ENCODE peak calls at places on chromosomes 12 and 14, in eight cellular contexts. N is right lobe of liver, Y is AG04450, T is thoracic aorta, G is heart right ventricle, B is upper lobe of left lung, V is GM12865, P is MM.1S. W is an unnamed sample.

GRCh38 chr12:56385873-56386272 is 23.2 kb upstream of the APOF start:
- DNase-seq in G (no peak), B (no peak), N (no peak), V (no peak), T (no peak), P (no peak), Y (no peak), W (no peak)

GRCh38 chr12:91043408-91043807 is 14.4 kb downstream of the KERA start:
- DNase-seq in B (no peak), Y (no peak), N (no peak), T (no peak), G (no peak), P (peak), V (no peak), W (no peak)

GRCh38 chr14:77849711-77850110 is 49.8 kb downstream of the ADCK1 start:
- DNase-seq in P (no peak), T (no peak), Y (no peak), V (no peak), N (no peak), G (no peak), B (no peak), W (peak)

GRCh38 chr12:33724867-33725266 is 285.2 kb upstream of the SYT10 start:
- DNase-seq in V (no peak), Y (no peak), N (no peak), P (no peak), G (no peak), B (no peak), T (no peak), W (no peak)

GRCh38 chr14:93084866-93085857 is 30.6 kb downstream of the ITPK1 start:
- DNase-seq in Y (no peak), P (no peak), T (no peak), G (no peak), N (no peak), V (no peak), B (no peak), W (no peak)

GRCh38 chr14:85333313-85333712 is 196.6 kb upstream of the FLRT2 start:
- DNase-seq in Y (no peak), G (no peak), N (no peak), V (no peak), T (no peak), B (no peak), P (no peak), W (no peak)

GRCh38 chr12:74689071-74689655 is 151.5 kb downstream of the ATXN7L3B start:
- DNase-seq in N (no peak), V (peak), Y (peak), T (no peak), G (no peak), B (no peak), P (peak), W (peak)

GRCh38 chr12:68358532-68359485 is 26.6 kb upstream of the MDM1 start:
- DNase-seq in B (no peak), V (peak), G (no peak), N (no peak), T (peak), Y (peak), P (peak), W (peak)

GRCh38 chr12:116346751-116347150 is 69.3 kb upstream of the MED13L start:
- DNase-seq in P (no peak), G (no peak), T (no peak), Y (peak), V (no peak), B (no peak), N (no peak), W (peak)

GRCh38 chr14:64196668-64197411 is 97.3 kb downstream of the ESR2 start:
- DNase-seq in B (peak), G (peak), Y (peak), P (no peak), V (peak), N (peak), T (no peak), W (no peak)

GRCh38 chr14:94768521-94769412 is 1.1 kb downstream of the GSC start:
- DNase-seq in P (no peak), B (peak), T (no peak), G (no peak), Y (no peak), V (peak), N (no peak), W (no peak)

DNA sequence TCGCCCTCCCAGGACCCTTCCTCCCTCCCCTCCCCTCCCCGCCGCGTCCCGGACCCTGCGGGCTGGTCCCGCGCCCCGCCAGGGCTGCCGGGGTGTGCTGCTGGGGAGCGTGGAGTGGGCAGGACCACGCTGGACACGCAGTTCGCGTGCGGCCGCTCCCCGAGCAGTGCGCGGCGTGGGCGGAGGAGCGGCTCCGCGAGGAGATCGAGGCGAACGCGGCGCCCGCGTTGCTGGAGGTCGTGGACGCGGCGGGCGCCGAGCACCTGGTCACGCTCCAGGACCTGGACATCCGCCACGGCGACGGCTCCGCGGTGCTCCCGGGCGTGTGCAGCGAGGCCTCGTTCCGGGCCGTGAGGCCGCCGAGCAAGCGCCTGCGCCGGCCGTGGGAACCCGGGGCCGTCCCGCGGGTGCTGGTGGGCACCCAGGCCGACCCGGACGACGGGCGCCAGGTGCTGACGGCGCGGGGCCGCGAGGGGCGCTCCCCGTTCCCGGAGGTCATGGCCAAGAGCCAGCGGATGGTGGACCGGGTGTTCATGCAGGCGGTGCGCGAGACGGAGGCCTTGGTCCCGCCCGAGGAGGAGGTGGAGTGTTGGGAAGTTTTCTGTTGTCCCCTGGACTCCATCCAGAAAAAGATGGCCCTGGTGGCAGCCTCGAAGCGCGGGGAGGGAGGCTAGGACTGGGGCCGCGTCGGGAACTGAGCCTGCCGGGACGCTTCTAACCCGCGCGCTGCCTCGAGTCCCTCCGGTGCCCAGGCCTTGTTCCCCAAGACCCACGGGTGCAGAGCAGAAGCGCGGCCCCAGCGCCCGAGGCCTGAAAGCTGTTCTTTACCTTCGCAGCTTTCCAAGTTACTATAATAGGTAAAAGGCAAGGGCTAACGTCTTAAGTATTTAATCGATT is 54.7 kb upstream of the EIF5 start:
- DNase-seq in G (peak), V (no peak), B (peak), Y (no peak), N (peak), T (no peak), P (no peak), W (no peak)
- H3K4me3 ChIP-seq in G (peak), V (no peak), B (peak), Y (no peak), N (peak), T (peak), P (no peak), W (no peak)

DNA sequence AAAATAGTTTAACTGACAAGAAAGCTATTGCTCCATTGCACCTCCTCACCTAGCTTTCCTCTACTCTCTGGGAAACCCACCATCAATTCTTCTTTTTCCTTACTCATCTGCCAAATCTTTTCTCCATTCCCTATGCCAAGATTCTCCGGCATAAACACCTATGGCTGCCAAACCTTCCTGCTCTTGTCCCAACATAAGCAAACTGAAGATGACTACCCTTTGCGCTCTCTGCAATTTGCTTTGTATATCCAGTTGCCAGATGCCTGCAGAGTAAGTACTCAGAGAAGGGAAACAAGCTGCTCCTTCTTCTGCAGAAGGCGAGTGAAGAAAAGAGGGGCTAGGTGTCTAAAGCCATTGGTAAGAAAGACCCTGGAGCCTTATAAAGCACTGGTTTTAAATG is 11.5 kb downstream of the PTGER2 start:
- DNase-seq in V (no peak), N (no peak), Y (peak), B (no peak), P (no peak), G (no peak), T (no peak), W (no peak)
- TF ChIP-seq CTCF in V (no peak), N (no peak), Y (no peak), B (no peak), P (no peak), G (no peak), T (no peak), W (no peak)

GRCh38 chr14:57086271-57087162 is 182.2 kb downstream of the EXOC5 start:
- DNase-seq in G (no peak), Y (no peak), T (no peak), N (no peak), V (no peak), P (no peak), B (no peak), W (peak)

GRCh38 chr14:57085801-57086200 is 182.9 kb downstream of the EXOC5 start:
- DNase-seq in V (no peak), B (no peak), N (no peak), G (no peak), T (no peak), P (no peak), Y (no peak), W (peak)

GRCh38 chr14:57078054-57078453 is 190.7 kb downstream of the EXOC5 start:
- DNase-seq in G (no peak), N (no peak), T (no peak), B (no peak), Y (no peak), P (no peak), V (no peak), W (no peak)

GRCh38 chr14:57085043-57085442 is 183.7 kb downstream of the EXOC5 start:
- DNase-seq in G (no peak), T (no peak), V (no peak), B (no peak), N (no peak), Y (no peak), P (no peak), W (no peak)

DNA sequence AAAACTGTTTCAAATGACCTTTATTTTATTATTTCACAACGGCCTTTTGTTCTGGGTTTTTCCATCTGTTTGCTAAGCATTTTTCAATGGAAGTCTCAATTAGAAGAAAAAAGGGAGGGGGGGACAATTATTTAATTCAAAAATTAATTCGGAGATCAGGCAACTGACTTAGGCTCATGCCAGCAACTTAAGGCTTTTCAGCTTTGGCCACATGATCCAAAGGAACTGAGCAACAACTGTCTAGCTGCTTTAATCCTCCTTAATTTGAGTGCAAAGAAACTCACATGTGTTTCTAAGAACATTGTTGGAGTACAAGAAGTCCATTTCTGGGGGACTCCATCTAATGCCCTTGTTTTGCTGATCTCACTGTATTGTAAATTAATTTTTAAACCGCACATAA is 188.0 kb downstream of the EXOC5 start:
- DNase-seq in T (no peak), V (no peak), Y (no peak), G (no peak), B (no peak), N (no peak), P (no peak), W (peak)
- H3K4me3 ChIP-seq in T (no peak), V (no peak), Y (no peak), G (no peak), B (no peak), N (no peak), P (no peak), W (no peak)

GRCh38 chr12:94140556-94140955 is 7.8 kb upstream of the PLXNC1 start:
- DNase-seq in G (peak), N (peak), T (no peak), P (peak), Y (no peak), B (peak), V (peak), W (no peak)
- TF ChIP-seq CTCF in G (no peak), N (peak), T (no peak), P (peak), Y (peak), B (no peak), V (peak), W (peak)

GRCh38 chr12:30985814-30986452 is 59.4 kb downstream of the TSPAN11 start:
- DNase-seq in B (peak), Y (no peak), N (peak), P (peak), G (peak), V (peak), T (no peak), W (no peak)
- H3K4me3 ChIP-seq in B (no peak), Y (no peak), N (no peak), P (no peak), G (no peak), V (no peak), T (no peak), W (no peak)

DNA sequence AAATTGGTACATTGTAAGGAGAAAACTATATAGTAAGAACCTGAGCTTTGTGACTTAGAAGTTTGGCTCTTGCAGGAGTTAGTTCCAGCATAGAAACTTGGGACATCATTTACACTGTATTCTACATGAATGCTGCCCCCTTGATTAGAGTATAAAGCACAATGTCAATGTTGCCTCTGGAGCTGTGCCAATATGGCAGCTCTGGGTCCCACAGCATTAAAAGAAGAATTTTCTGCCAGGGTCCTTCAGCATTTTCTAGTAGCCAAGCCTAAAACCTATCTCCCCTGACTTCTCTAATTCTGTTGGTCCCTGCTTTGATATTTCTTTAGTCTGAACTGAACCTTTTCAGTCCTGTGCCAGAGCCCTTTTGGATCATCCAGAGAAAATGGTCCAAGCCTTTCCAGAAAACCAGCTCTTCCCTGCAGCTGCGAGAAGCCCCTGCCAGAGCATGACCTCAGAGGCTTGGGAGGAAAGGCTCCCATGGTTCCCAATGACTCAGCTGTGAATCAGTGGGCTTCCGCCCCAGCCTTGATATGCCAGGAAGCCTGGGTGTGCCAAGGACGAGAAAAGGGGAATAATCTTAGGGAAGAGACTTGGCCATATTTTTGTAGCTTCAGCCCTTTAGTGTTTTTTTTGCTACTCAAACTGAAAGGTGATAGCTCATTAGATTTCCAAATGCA is 43.2 kb downstream of the PLEKHG7 start:
- DNase-seq in G (peak), Y (peak), T (peak), N (no peak), B (no peak), P (no peak), V (no peak), W (peak)
- TF ChIP-seq CTCF in G (no peak), Y (no peak), T (no peak), N (no peak), B (no peak), P (no peak), V (no peak), W (no peak)

GRCh38 chr12:103794814-103795213 is 46.2 kb downstream of the NT5DC3 start:
- DNase-seq in B (no peak), N (no peak), V (no peak), P (no peak), T (no peak), Y (no peak), G (no peak), W (no peak)
- H3K4me3 ChIP-seq in B (no peak), N (no peak), V (no peak), P (no peak), T (no peak), Y (no peak), G (no peak), W (no peak)

DNA sequence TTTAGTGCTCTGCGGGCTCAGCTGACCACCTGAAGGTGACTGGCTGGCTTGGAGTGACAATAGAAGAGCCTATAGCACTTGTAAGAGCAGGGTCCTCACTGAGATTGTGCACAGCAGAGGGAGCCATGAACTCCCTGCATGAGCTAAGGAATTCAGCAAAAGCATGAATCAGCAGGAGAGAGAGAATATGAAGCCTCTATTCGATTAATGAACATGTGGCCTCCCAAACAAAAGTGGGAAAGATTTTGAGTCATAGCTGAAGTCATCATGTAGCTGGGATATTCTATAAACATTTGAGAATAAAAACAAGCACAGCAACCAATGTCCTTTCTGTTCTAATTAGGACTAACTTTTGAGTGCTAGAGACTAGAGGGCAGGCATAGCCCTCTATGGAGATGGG is 626.6 kb downstream of the DIO2 start:
- DNase-seq in B (no peak), N (no peak), G (no peak), V (no peak), Y (peak), T (no peak), P (no peak), W (peak)
- TF ChIP-seq CTCF in B (no peak), N (no peak), G (no peak), V (no peak), Y (peak), T (no peak), P (no peak), W (peak)

W was measured in retinal pigment epithelial cell.